ENCODE peak calls at places on chromosomes 1 and 21, in seven cellular contexts. K is immature natural killer cell; B is memory B cell; X is NCI-H446 treated with DMSO at 0.1 percent for 48 hours; H is skeletal muscle cell; D is activated naive CD4-positive, alpha-beta T cell; L is C1 segment of cervical spinal cord. E is an unnamed sample.
A peak's percentile ranks its signal among the peaks of the same experiment; 100 is the strongest.

GRCh38 chr1:19682257-19682656 is 17.6 kb downstream of the HTR6 start:
- DNase-seq in H (peak; percentile 88), B (no peak), X (no peak), D (no peak), K (no peak), L (no peak), E (peak; percentile 38)

GRCh38 chr1:203048086-203048485 is 21.8 kb downstream of the PPFIA4 start:
- DNase-seq in H (no peak), D (no peak), L (no peak), K (no peak), B (no peak), X (no peak), E (no peak)

GRCh38 chr1:25135903-25136302 is 96.4 kb downstream of the SYF2 start:
- DNase-seq in X (no peak), H (no peak), D (no peak), K (no peak), L (no peak), B (no peak), E (peak; percentile 43)

GRCh38 chr21:44684483-44684882 is 2.5 kb upstream of the KRTAP12-1 start:
- DNase-seq in X (no peak), D (no peak), H (no peak), K (no peak), L (no peak), B (no peak), E (no peak)

GRCh38 chr1:236163460-236164153 is 21.3 kb downstream of the GPR137B start:
- DNase-seq in X (no peak), D (no peak), B (no peak), K (peak; percentile 50), H (no peak), L (no peak), E (no peak)

GRCh38 chr21:41686664-41687063 is 80.2 kb downstream of the RIPK4 start:
- DNase-seq in L (no peak), B (no peak), X (no peak), H (no peak), D (no peak), K (no peak), E (no peak)

GRCh38 chr1:240000634-240001033 is 91.0 kb upstream of the FMN2 start:
- DNase-seq in X (no peak), D (no peak), H (peak; percentile 25), L (no peak), B (no peak), K (no peak), E (no peak)

GRCh38 chr1:41021526-41022308 is at the start of gene SLFNL1:
- DNase-seq in L (no peak), D (no peak), H (no peak), B (no peak), K (no peak), X (no peak), E (peak; percentile 33)

GRCh38 chr21:37087188-37087587 is 14.1 kb downstream of the TTC3 start:
- DNase-seq in D (no peak), L (no peak), B (no peak), X (no peak), K (no peak), H (no peak), E (peak; percentile 59)

GRCh38 chr1:185244015-185244747 is 72.9 kb downstream of the IVNS1ABP start:
- DNase-seq in K (no peak), L (no peak), H (peak; percentile 66), D (no peak), X (no peak), B (no peak), E (no peak)

GRCh38 chr1:88920845-88921244 is 29.5 kb upstream of the GTF2B start:
- DNase-seq in K (no peak), L (no peak), X (no peak), B (no peak), D (no peak), H (no peak), E (no peak)

GRCh38 chr1:157047064-157047410 is 1.5 kb upstream of the ARHGEF11 start:
- DNase-seq in D (no peak), K (no peak), L (no peak), H (no peak), B (no peak), X (no peak), E (peak; percentile 31)

GRCh38 chr1:234242091-234242490 is 131.2 kb upstream of the COA6 start:
- DNase-seq in H (no peak), L (no peak), K (no peak), X (no peak), B (no peak), D (no peak), E (peak; percentile 72)

GRCh38 chr1:66323958-66324357 is 210.0 kb upstream of the SGIP1 start:
- DNase-seq in D (no peak), H (no peak), B (no peak), K (no peak), L (no peak), X (no peak), E (no peak)

GRCh38 chr1:66732407-66733166 is 19.7 kb upstream of the DYNLT5 start:
- DNase-seq in H (no peak), B (no peak), K (no peak), X (no peak), D (no peak), L (no peak), E (no peak)

GRCh38 chr1:75765697-75766355 is 20.2 kb upstream of the RABGGTB start:
- DNase-seq in B (no peak), D (no peak), L (no peak), X (no peak), H (peak; percentile 45), K (no peak), E (no peak)

GRCh38 chr1:29454616-29455380 is 218.5 kb downstream of the PTPRU start:
- DNase-seq in H (no peak), X (no peak), L (no peak), B (no peak), D (no peak), K (no peak), E (no peak)

GRCh38 chr1:164780111-164780510 is 221.1 kb downstream of the PBX1 start:
- DNase-seq in X (peak; percentile 15), B (no peak), L (no peak), H (no peak), K (no peak), D (no peak), E (no peak)

GRCh38 chr1:229228522-229228921 is 42.4 kb upstream of the RAB4A start:
- DNase-seq in X (no peak), D (no peak), H (no peak), L (no peak), K (no peak), B (no peak), E (no peak)

GRCh38 chr1:41357451-41358151 is 3.6 kb upstream of the FOXO6 start:
- DNase-seq in D (no peak), H (no peak), X (no peak), B (no peak), K (no peak), L (no peak), E (peak; percentile 25)

GRCh38 chr1:61782771-61783170 is 40.5 kb downstream of the PATJ start:
- DNase-seq in D (peak; percentile 7), X (no peak), B (no peak), L (no peak), H (no peak), K (peak; percentile 49), E (no peak)

GRCh38 chr1:218557731-218558130 is 212.6 kb downstream of the TGFB2 start:
- DNase-seq in H (peak; percentile 4), B (no peak), X (no peak), L (peak; percentile 3), K (no peak), D (no peak), E (peak; percentile 93)

GRCh38 chr1:204837440-204838084 is 33.1 kb upstream of the NFASC start:
- DNase-seq in X (no peak), D (no peak), L (no peak), B (no peak), K (no peak), H (peak; percentile 8), E (no peak)

GRCh38 chr1:162135271-162135775 is 65.8 kb downstream of the NOS1AP start:
- DNase-seq in L (no peak), K (no peak), D (no peak), H (no peak), B (no peak), X (no peak), E (peak; percentile 61)